ENCODE peak calls at places on chromosomes 1 and 21, in eight cellular contexts. One of them, this sample, is unnamed.

GRCh38 chr1:183908095-183908494 is 103.2 kb downstream of the RGL1 start:
- DNase-seq in stimulated activated CD8-positive, alpha-beta memory T cell treated with anti-CD3 and anti-CD28 coated beads, Interleukin-2, amount 100 ng/mL, for 1 hour: no peak
- DNase-seq in activated CD4-positive, alpha-beta memory T cell treated with anti-CD3 and anti-CD28 coated beads, Interleukin-2, amount 10 ng/mL, durations not matched to agents 7 days and 5 days: no peak
- DNase-seq in GM12878: no peak
- DNase-seq in SK-N-DZ: no peak
- DNase-seq in activated CD4-positive, alpha-beta T cell treated with anti-CD3 and anti-CD28 coated beads for 24 hours: no peak
- DNase-seq in fibroblast of the aortic adventitia: no peak
- DNase-seq in iris pigment epithelial cell: no peak
- DNase-seq in this sample: no peak

GRCh38 chr1:50829010-50829958 is 130.8 kb downstream of the FAF1 start:
- DNase-seq in stimulated activated CD8-positive, alpha-beta memory T cell treated with anti-CD3 and anti-CD28 coated beads, Interleukin-2, amount 100 ng/mL, for 1 hour: no peak
- DNase-seq in activated CD4-positive, alpha-beta memory T cell treated with anti-CD3 and anti-CD28 coated beads, Interleukin-2, amount 10 ng/mL, durations not matched to agents 7 days and 5 days: no peak
- DNase-seq in GM12878: no peak
- DNase-seq in SK-N-DZ: no peak
- DNase-seq in activated CD4-positive, alpha-beta T cell treated with anti-CD3 and anti-CD28 coated beads for 24 hours: no peak
- DNase-seq in fibroblast of the aortic adventitia: peak
- DNase-seq in iris pigment epithelial cell: peak
- DNase-seq in this sample: no peak

GRCh38 chr1:118077331-118078055 is 107.5 kb downstream of the SPAG17 start:
- DNase-seq in stimulated activated CD8-positive, alpha-beta memory T cell treated with anti-CD3 and anti-CD28 coated beads, Interleukin-2, amount 100 ng/mL, for 1 hour: no peak
- DNase-seq in activated CD4-positive, alpha-beta memory T cell treated with anti-CD3 and anti-CD28 coated beads, Interleukin-2, amount 10 ng/mL, durations not matched to agents 7 days and 5 days: no peak
- DNase-seq in GM12878: no peak
- DNase-seq in SK-N-DZ: no peak
- DNase-seq in activated CD4-positive, alpha-beta T cell treated with anti-CD3 and anti-CD28 coated beads for 24 hours: no peak
- DNase-seq in fibroblast of the aortic adventitia: peak
- DNase-seq in iris pigment epithelial cell: peak
- DNase-seq in this sample: no peak

GRCh38 chr1:211145944-211146343 is 12.0 kb upstream of the KCNH1 start:
- DNase-seq in stimulated activated CD8-positive, alpha-beta memory T cell treated with anti-CD3 and anti-CD28 coated beads, Interleukin-2, amount 100 ng/mL, for 1 hour: no peak
- DNase-seq in activated CD4-positive, alpha-beta memory T cell treated with anti-CD3 and anti-CD28 coated beads, Interleukin-2, amount 10 ng/mL, durations not matched to agents 7 days and 5 days: no peak
- DNase-seq in GM12878: no peak
- DNase-seq in SK-N-DZ: no peak
- DNase-seq in activated CD4-positive, alpha-beta T cell treated with anti-CD3 and anti-CD28 coated beads for 24 hours: no peak
- DNase-seq in fibroblast of the aortic adventitia: no peak
- DNase-seq in iris pigment epithelial cell: no peak
- DNase-seq in this sample: no peak

GRCh38 chr1:156693858-156694562 is 11.4 kb downstream of the CRABP2 start:
- DNase-seq in stimulated activated CD8-positive, alpha-beta memory T cell treated with anti-CD3 and anti-CD28 coated beads, Interleukin-2, amount 100 ng/mL, for 1 hour: no peak
- DNase-seq in activated CD4-positive, alpha-beta memory T cell treated with anti-CD3 and anti-CD28 coated beads, Interleukin-2, amount 10 ng/mL, durations not matched to agents 7 days and 5 days: no peak
- DNase-seq in GM12878: no peak
- DNase-seq in SK-N-DZ: no peak
- DNase-seq in activated CD4-positive, alpha-beta T cell treated with anti-CD3 and anti-CD28 coated beads for 24 hours: no peak
- DNase-seq in fibroblast of the aortic adventitia: no peak
- DNase-seq in iris pigment epithelial cell: no peak
- DNase-seq in this sample: no peak

GRCh38 chr21:36156815-36157670 is at the start of gene DOP1B:
- DNase-seq in stimulated activated CD8-positive, alpha-beta memory T cell treated with anti-CD3 and anti-CD28 coated beads, Interleukin-2, amount 100 ng/mL, for 1 hour: no peak
- DNase-seq in activated CD4-positive, alpha-beta memory T cell treated with anti-CD3 and anti-CD28 coated beads, Interleukin-2, amount 10 ng/mL, durations not matched to agents 7 days and 5 days: peak
- DNase-seq in GM12878: no peak
- DNase-seq in SK-N-DZ: peak
- DNase-seq in activated CD4-positive, alpha-beta T cell treated with anti-CD3 and anti-CD28 coated beads for 24 hours: peak
- DNase-seq in fibroblast of the aortic adventitia: no peak
- DNase-seq in iris pigment epithelial cell: peak
- DNase-seq in this sample: no peak

GRCh38 chr1:25666437-25666836 is 49.8 kb downstream of the MAN1C1 start:
- DNase-seq in stimulated activated CD8-positive, alpha-beta memory T cell treated with anti-CD3 and anti-CD28 coated beads, Interleukin-2, amount 100 ng/mL, for 1 hour: no peak
- DNase-seq in activated CD4-positive, alpha-beta memory T cell treated with anti-CD3 and anti-CD28 coated beads, Interleukin-2, amount 10 ng/mL, durations not matched to agents 7 days and 5 days: no peak
- DNase-seq in GM12878: no peak
- DNase-seq in SK-N-DZ: no peak
- DNase-seq in activated CD4-positive, alpha-beta T cell treated with anti-CD3 and anti-CD28 coated beads for 24 hours: no peak
- DNase-seq in fibroblast of the aortic adventitia: no peak
- DNase-seq in iris pigment epithelial cell: no peak
- DNase-seq in this sample: no peak

GRCh38 chr1:180278193-180278556 is 48.1 kb downstream of the LHX4 start:
- DNase-seq in stimulated activated CD8-positive, alpha-beta memory T cell treated with anti-CD3 and anti-CD28 coated beads, Interleukin-2, amount 100 ng/mL, for 1 hour: no peak
- DNase-seq in activated CD4-positive, alpha-beta memory T cell treated with anti-CD3 and anti-CD28 coated beads, Interleukin-2, amount 10 ng/mL, durations not matched to agents 7 days and 5 days: no peak
- DNase-seq in GM12878: no peak
- DNase-seq in SK-N-DZ: no peak
- DNase-seq in activated CD4-positive, alpha-beta T cell treated with anti-CD3 and anti-CD28 coated beads for 24 hours: no peak
- DNase-seq in fibroblast of the aortic adventitia: no peak
- DNase-seq in iris pigment epithelial cell: no peak
- DNase-seq in this sample: no peak

GRCh38 chr1:51189421-51190073 is 46.5 kb upstream of the RNF11 start:
- DNase-seq in stimulated activated CD8-positive, alpha-beta memory T cell treated with anti-CD3 and anti-CD28 coated beads, Interleukin-2, amount 100 ng/mL, for 1 hour: peak
- DNase-seq in activated CD4-positive, alpha-beta memory T cell treated with anti-CD3 and anti-CD28 coated beads, Interleukin-2, amount 10 ng/mL, durations not matched to agents 7 days and 5 days: peak
- DNase-seq in GM12878: no peak
- DNase-seq in SK-N-DZ: peak
- DNase-seq in activated CD4-positive, alpha-beta T cell treated with anti-CD3 and anti-CD28 coated beads for 24 hours: peak
- DNase-seq in fibroblast of the aortic adventitia: peak
- DNase-seq in iris pigment epithelial cell: peak
- DNase-seq in this sample: peak

GRCh38 chr1:232988572-232989040 is 38.2 kb downstream of the NTPCR start:
- DNase-seq in stimulated activated CD8-positive, alpha-beta memory T cell treated with anti-CD3 and anti-CD28 coated beads, Interleukin-2, amount 100 ng/mL, for 1 hour: no peak
- DNase-seq in activated CD4-positive, alpha-beta memory T cell treated with anti-CD3 and anti-CD28 coated beads, Interleukin-2, amount 10 ng/mL, durations not matched to agents 7 days and 5 days: no peak
- DNase-seq in GM12878: no peak
- DNase-seq in SK-N-DZ: peak
- DNase-seq in activated CD4-positive, alpha-beta T cell treated with anti-CD3 and anti-CD28 coated beads for 24 hours: no peak
- DNase-seq in fibroblast of the aortic adventitia: peak
- DNase-seq in iris pigment epithelial cell: peak
- DNase-seq in this sample: no peak

GRCh38 chr1:100874433-100874832 is 20.2 kb downstream of the EXTL2 start:
- DNase-seq in stimulated activated CD8-positive, alpha-beta memory T cell treated with anti-CD3 and anti-CD28 coated beads, Interleukin-2, amount 100 ng/mL, for 1 hour: no peak
- DNase-seq in activated CD4-positive, alpha-beta memory T cell treated with anti-CD3 and anti-CD28 coated beads, Interleukin-2, amount 10 ng/mL, durations not matched to agents 7 days and 5 days: no peak
- DNase-seq in GM12878: no peak
- DNase-seq in SK-N-DZ: no peak
- DNase-seq in activated CD4-positive, alpha-beta T cell treated with anti-CD3 and anti-CD28 coated beads for 24 hours: no peak
- DNase-seq in fibroblast of the aortic adventitia: no peak
- DNase-seq in iris pigment epithelial cell: no peak
- DNase-seq in this sample: no peak

GRCh38 chr1:154967331-154967950 is 3.1 kb downstream of the SHC1 start:
- DNase-seq in stimulated activated CD8-positive, alpha-beta memory T cell treated with anti-CD3 and anti-CD28 coated beads, Interleukin-2, amount 100 ng/mL, for 1 hour: no peak
- DNase-seq in activated CD4-positive, alpha-beta memory T cell treated with anti-CD3 and anti-CD28 coated beads, Interleukin-2, amount 10 ng/mL, durations not matched to agents 7 days and 5 days: no peak
- DNase-seq in GM12878: no peak
- DNase-seq in SK-N-DZ: no peak
- DNase-seq in activated CD4-positive, alpha-beta T cell treated with anti-CD3 and anti-CD28 coated beads for 24 hours: no peak
- DNase-seq in fibroblast of the aortic adventitia: no peak
- DNase-seq in iris pigment epithelial cell: no peak
- DNase-seq in this sample: no peak

GRCh38 chr21:44618504-44618903 is 6.6 kb downstream of the KRTAP10-8 start:
- DNase-seq in stimulated activated CD8-positive, alpha-beta memory T cell treated with anti-CD3 and anti-CD28 coated beads, Interleukin-2, amount 100 ng/mL, for 1 hour: no peak
- DNase-seq in activated CD4-positive, alpha-beta memory T cell treated with anti-CD3 and anti-CD28 coated beads, Interleukin-2, amount 10 ng/mL, durations not matched to agents 7 days and 5 days: no peak
- DNase-seq in GM12878: no peak
- DNase-seq in SK-N-DZ: no peak
- DNase-seq in activated CD4-positive, alpha-beta T cell treated with anti-CD3 and anti-CD28 coated beads for 24 hours: no peak
- DNase-seq in fibroblast of the aortic adventitia: peak
- DNase-seq in iris pigment epithelial cell: peak
- DNase-seq in this sample: no peak

GRCh38 chr1:20008391-20008841 is 29.0 kb upstream of the PLA2G2A start:
- DNase-seq in stimulated activated CD8-positive, alpha-beta memory T cell treated with anti-CD3 and anti-CD28 coated beads, Interleukin-2, amount 100 ng/mL, for 1 hour: no peak
- DNase-seq in activated CD4-positive, alpha-beta memory T cell treated with anti-CD3 and anti-CD28 coated beads, Interleukin-2, amount 10 ng/mL, durations not matched to agents 7 days and 5 days: no peak
- DNase-seq in GM12878: no peak
- DNase-seq in SK-N-DZ: no peak
- DNase-seq in activated CD4-positive, alpha-beta T cell treated with anti-CD3 and anti-CD28 coated beads for 24 hours: no peak
- DNase-seq in fibroblast of the aortic adventitia: peak
- DNase-seq in iris pigment epithelial cell: peak
- DNase-seq in this sample: no peak

This sample was measured in stimulated activated effector memory CD8-positive, alpha-beta T cell treated with anti-CD3 and anti-CD28 coated beads, Interleukin-12 subunit alpha, Interleukin-12 subunit beta, amount 100 ng/mL, for 72 hours.